ENCODE peak calls at places on chromosomes 5 and 9, in ten cellular contexts. G, L, H, M, U, F, W, R, T and B are unnamed samples.

GRCh38 chr5:80408475-80408875 is 611 bp downstream of the ZFYVE16 start:
- DNase-seq in G (no peak), L (no peak), H (peak), M (peak), U (no peak), F (peak), W (peak), R (peak), T (peak), B (peak)

GRCh38 chr9:4691794-4692193 is 12.4 kb downstream of the CDC37L1 start:
- DNase-seq in G (no peak), L (peak), H (no peak), M (no peak), U (no peak), F (no peak), W (peak), R (peak), T (peak), B (no peak)

GRCh38 chr5:119332978-119333401 is 22.8 kb upstream of the TNFAIP8 start:
- DNase-seq in G (no peak), L (no peak), H (no peak), M (no peak), U (no peak), F (no peak), W (no peak), R (no peak), T (no peak), B (peak)

GRCh38 chr9:89992326-89993208 is 387.8 kb downstream of the GADD45G start:
- DNase-seq in G (no peak), L (no peak), H (no peak), M (no peak), U (no peak), F (no peak), W (no peak), R (no peak), T (no peak), B (no peak)

GRCh38 chr9:92963831-92964606 is 16.7 kb downstream of the FGD3 start:
- DNase-seq in G (no peak), L (no peak), H (peak), M (no peak), U (peak), F (no peak), W (no peak), R (no peak), T (no peak), B (no peak)

GRCh38 chr9:126208359-126208758 is 118.3 kb upstream of the MVB12B start:
- DNase-seq in G (no peak), L (no peak), H (no peak), M (no peak), U (no peak), F (no peak), W (no peak), R (no peak), T (no peak), B (no peak)

GRCh38 chr5:92580814-92581213 is 1000.2 kb downstream of the NR2F1-AS1 start:
- DNase-seq in G (no peak), L (no peak), H (no peak), M (no peak), U (no peak), F (no peak), W (no peak), R (no peak), T (peak), B (no peak)

GRCh38 chr9:125795970-125796596 is 48.9 kb downstream of the PBX3 start:
- DNase-seq in G (no peak), L (no peak), H (no peak), M (no peak), U (no peak), F (no peak), W (no peak), R (no peak), T (no peak), B (no peak)

GRCh38 chr9:78783743-78784142 is 486.8 kb downstream of the PSAT1 start:
- DNase-seq in G (no peak), L (no peak), H (no peak), M (peak), U (no peak), F (no peak), W (no peak), R (no peak), T (no peak), B (peak)

GRCh38 chr5:158709279-158709678 is 390.4 kb downstream of the EBF1 start:
- DNase-seq in G (no peak), L (no peak), H (no peak), M (no peak), U (no peak), F (no peak), W (no peak), R (no peak), T (no peak), B (no peak)

GRCh38 chr5:10583663-10584572 is 20.0 kb downstream of the ANKRD33B start:
- DNase-seq in G (no peak), L (no peak), H (no peak), M (no peak), U (no peak), F (peak), W (no peak), R (no peak), T (no peak), B (no peak)

GRCh38 chr9:35798658-35799366 is 7.4 kb downstream of the NPR2 start:
- DNase-seq in G (no peak), L (peak), H (peak), M (peak), U (no peak), F (no peak), W (peak), R (no peak), T (peak), B (peak)

GRCh38 chr5:17238521-17239041 is 21.1 kb downstream of the BASP1 start:
- DNase-seq in G (no peak), L (no peak), H (no peak), M (peak), U (no peak), F (peak), W (peak), R (peak), T (peak), B (peak)

GRCh38 chr5:24786108-24786507 is 141.3 kb upstream of the CDH10 start:
- DNase-seq in G (no peak), L (no peak), H (no peak), M (no peak), U (no peak), F (no peak), W (no peak), R (no peak), T (no peak), B (no peak)

GRCh38 chr9:75213765-75214164 is 125.5 kb downstream of the OSTF1 start:
- DNase-seq in G (no peak), L (no peak), H (no peak), M (no peak), U (no peak), F (no peak), W (no peak), R (no peak), T (no peak), B (no peak)

GRCh38 chr9:116763665-116764064 is 76.6 kb downstream of the TRIM32 start:
- DNase-seq in G (no peak), L (no peak), H (no peak), M (no peak), U (no peak), F (no peak), W (no peak), R (no peak), T (no peak), B (no peak)

GRCh38 chr9:93364734-93365426 is 86.6 kb upstream of the FAM120A start:
- DNase-seq in G (no peak), L (no peak), H (no peak), M (no peak), U (no peak), F (no peak), W (no peak), R (no peak), T (no peak), B (no peak)

GRCh38 chr5:140253985-140254384 is 48.9 kb downstream of the PFDN1 start:
- DNase-seq in G (no peak), L (no peak), H (peak), M (no peak), U (no peak), F (no peak), W (peak), R (no peak), T (peak), B (peak)

GRCh38 chr5:172659909-172660628 is 19.0 kb downstream of the NEURL1B start:
- DNase-seq in G (peak), L (peak), H (peak), M (peak), U (no peak), F (no peak), W (peak), R (peak), T (peak), B (peak)

GRCh38 chr5:37975531-37975930 is 135.7 kb upstream of the GDNF start:
- DNase-seq in G (no peak), L (no peak), H (no peak), M (no peak), U (no peak), F (no peak), W (peak), R (no peak), T (no peak), B (no peak)

GRCh38 chr9:129109952-129110739 is 447 bp downstream of the CRAT start:
- DNase-seq in G (no peak), L (no peak), H (peak), M (no peak), U (no peak), F (no peak), W (peak), R (no peak), T (peak), B (no peak)

GRCh38 chr5:37249820-37250175 is 622 bp upstream of the CPLANE1 start:
- DNase-seq in G (no peak), L (no peak), H (no peak), M (no peak), U (no peak), F (no peak), W (no peak), R (no peak), T (no peak), B (no peak)

GRCh38 chr9:128902351-128903078 is 18.3 kb upstream of the PHYHD1 start:
- DNase-seq in G (no peak), L (no peak), H (no peak), M (no peak), U (peak), F (no peak), W (no peak), R (no peak), T (no peak), B (peak)

GRCh38 chr5:100553209-100553608 is 18.0 kb downstream of the FAM174A start:
- DNase-seq in G (no peak), L (no peak), H (no peak), M (no peak), U (no peak), F (no peak), W (peak), R (no peak), T (peak), B (no peak)

GRCh38 chr5:154243736-154244135 is 53.2 kb downstream of the GALNT10 start:
- DNase-seq in G (no peak), L (no peak), H (no peak), M (no peak), U (no peak), F (no peak), W (peak), R (peak), T (no peak), B (no peak)

GRCh38 chr5:139797856-139798510 is 2.4 kb downstream of the PSD2 start:
- DNase-seq in G (no peak), L (no peak), H (no peak), M (no peak), U (no peak), F (no peak), W (no peak), R (no peak), T (no peak), B (no peak)

GRCh38 chr9:136754059-136754572 is 3.9 kb downstream of the LCN8 start:
- DNase-seq in G (no peak), L (no peak), H (no peak), M (no peak), U (no peak), F (no peak), W (no peak), R (no peak), T (no peak), B (no peak)

GRCh38 chr5:172283862-172284274 is 304 bp upstream of the UBTD2 start:
- DNase-seq in G (no peak), L (no peak), H (peak), M (peak), U (peak), F (peak), W (peak), R (peak), T (peak), B (peak)

GRCh38 chr5:176501333-176501732 is 35.9 kb downstream of the RNF44 start:
- DNase-seq in G (peak), L (peak), H (no peak), M (peak), U (no peak), F (no peak), W (peak), R (peak), T (peak), B (peak)

GRCh38 chr9:18829858-18830257 is 203.2 kb downstream of the SAXO1 start:
- DNase-seq in G (no peak), L (no peak), H (no peak), M (no peak), U (no peak), F (no peak), W (peak), R (no peak), T (peak), B (no peak)

GRCh38 chr5:136018814-136019777 is 9.7 kb upstream of the TGFBI start:
- DNase-seq in G (peak), L (peak), H (peak), M (peak), U (no peak), F (peak), W (peak), R (peak), T (peak), B (peak)

GRCh38 chr5:107687937-107688336 is 17.2 kb upstream of the EFNA5 start:
- DNase-seq in G (no peak), L (no peak), H (no peak), M (no peak), U (no peak), F (no peak), W (no peak), R (no peak), T (no peak), B (peak)

GRCh38 chr9:137049544-137050449 is 3.8 kb upstream of the NPDC1 start:
- DNase-seq in G (no peak), L (no peak), H (no peak), M (peak), U (no peak), F (peak), W (peak), R (peak), T (peak), B (peak)

GRCh38 chr9:68860423-68860822 is 153.5 kb downstream of the PRKACG start:
- DNase-seq in G (no peak), L (no peak), H (no peak), M (no peak), U (no peak), F (no peak), W (no peak), R (no peak), T (no peak), B (no peak)

GRCh38 chr5:132059043-132059695 is 1.3 kb upstream of the IL3 start:
- DNase-seq in G (no peak), L (no peak), H (no peak), M (no peak), U (peak), F (no peak), W (no peak), R (no peak), T (no peak), B (no peak)

GRCh38 chr9:21233258-21233657 is 5.2 kb upstream of the IFNA17 start:
- DNase-seq in G (no peak), L (no peak), H (no peak), M (no peak), U (no peak), F (no peak), W (no peak), R (no peak), T (no peak), B (no peak)

GRCh38 chr5:141889282-141889871 is 11.2 kb upstream of the PCDH1 start:
- DNase-seq in G (no peak), L (no peak), H (no peak), M (peak), U (no peak), F (no peak), W (no peak), R (peak), T (peak), B (peak)

GRCh38 chr9:79395691-79396558 is 175.8 kb upstream of the TLE4 start:
- DNase-seq in G (no peak), L (no peak), H (no peak), M (no peak), U (no peak), F (peak), W (no peak), R (no peak), T (no peak), B (no peak)

GRCh38 chr5:65081071-65081470 is 312.3 kb downstream of the CWC27 start:
- DNase-seq in G (no peak), L (no peak), H (no peak), M (no peak), U (no peak), F (no peak), W (no peak), R (no peak), T (no peak), B (no peak)

GRCh38 chr5:65076251-65076869 is 307.6 kb downstream of the CWC27 start:
- DNase-seq in G (peak), L (peak), H (peak), M (peak), U (peak), F (peak), W (peak), R (peak), T (peak), B (peak)

GRCh38 chr5:65075623-65076250 is 307.0 kb downstream of the CWC27 start:
- DNase-seq in G (no peak), L (no peak), H (no peak), M (no peak), U (no peak), F (peak), W (no peak), R (peak), T (no peak), B (no peak)

GRCh38 chr5:65077653-65078052 is 308.9 kb downstream of the CWC27 start:
- DNase-seq in G (no peak), L (no peak), H (no peak), M (no peak), U (no peak), F (no peak), W (no peak), R (no peak), T (no peak), B (no peak)

GRCh38 chr5:65078331-65078730 is 309.6 kb downstream of the CWC27 start:
- DNase-seq in G (no peak), L (no peak), H (no peak), M (peak), U (no peak), F (peak), W (peak), R (no peak), T (no peak), B (no peak)
- H3K4me3 ChIP-seq in G (no peak), L (no peak), H (no peak), M (no peak), U (no peak), F (peak), W (no peak), R (no peak), T (no peak), B (no peak)

GRCh38 chr5:4015709-4016108 is 420.1 kb downstream of the IRX1 start:
- DNase-seq in G (no peak), L (no peak), H (no peak), M (no peak), U (no peak), F (no peak), W (no peak), R (no peak), T (no peak), B (no peak)
- TF ChIP-seq CTCF in G (no peak), L (no peak), H (no peak), M (no peak), U (no peak), F (no peak), W (no peak), R (no peak), T (no peak), B (no peak)

GRCh38 chr5:95823241-95823737 is 763 bp upstream of the GLRX start:
- DNase-seq in G (no peak), L (no peak), H (no peak), M (no peak), U (no peak), F (no peak), W (no peak), R (no peak), T (no peak), B (no peak)
- H3K4me3 ChIP-seq in G (peak), L (peak), H (peak), M (peak), U (peak), F (peak), W (peak), R (peak), T (peak), B (no peak)

DNA sequence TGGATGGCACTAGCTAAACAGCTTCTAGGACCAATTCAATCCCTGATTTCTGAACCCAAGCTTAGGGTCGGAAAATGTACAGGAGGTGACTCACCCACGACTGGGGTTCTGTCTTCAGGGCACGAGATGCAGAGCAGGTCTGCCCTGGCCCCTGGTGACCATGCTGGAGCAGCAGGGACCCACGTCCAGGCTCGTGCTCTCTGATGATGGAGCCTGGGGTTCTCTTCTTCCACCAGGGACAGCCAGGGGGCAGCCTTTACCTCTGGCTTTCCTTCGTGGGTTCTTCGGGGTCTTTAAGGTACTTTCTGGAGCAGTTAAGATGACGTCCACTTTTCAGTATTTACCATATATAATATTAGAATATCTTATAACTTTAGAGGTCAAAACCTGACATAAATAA is 2.1 kb downstream of the CFAP77 start:
- DNase-seq in G (no peak), L (no peak), H (peak), M (peak), U (no peak), F (peak), W (no peak), R (peak), T (peak), B (peak)
- TF ChIP-seq CTCF in G (peak), L (peak), H (peak), M (peak), U (peak), F (peak), W (peak), R (peak), T (peak), B (peak)